ENCODE peak calls at places on chromosomes 1 and 21, in four cellular contexts. J, N, S and E are unnamed samples. For H3K4me1, the result is how much of the 10 kb centered on the place peaks cover.

GRCh38 chr1:235866207-235866912 is at the start of gene LYST:
- DNase-seq in J (peak), N (peak), S (peak), E (no peak)

GRCh38 chr1:243912347-243912746 is 62.3 kb upstream of the AKT3 start:
- DNase-seq in J (no peak), N (no peak), S (no peak), E (no peak)

GRCh38 chr1:32199717-32200072 is 700 bp upstream of the CCDC28B start:
- DNase-seq in J (no peak), N (peak), S (peak), E (no peak)

GRCh38 chr1:93750946-93751345 is 69.3 kb upstream of the BCAR3 start:
- DNase-seq in J (no peak), N (no peak), S (no peak), E (no peak)

GRCh38 chr1:119040489-119040888 is 52.3 kb upstream of the TBX15 start:
- DNase-seq in J (no peak), N (no peak), S (no peak), E (no peak)

GRCh38 chr1:64186138-64186897 is 17.1 kb upstream of the UBE2U start:
- DNase-seq in J (no peak), N (no peak), S (no peak), E (no peak)

GRCh38 chr1:228014235-228014930 is 7.6 kb downstream of the WNT3A start:
- DNase-seq in J (peak), N (peak), S (no peak), E (no peak)

GRCh38 chr1:232218955-232219865 is 410.7 kb downstream of the SIPA1L2 start:
- DNase-seq in J (no peak), N (peak), S (no peak), E (no peak)

GRCh38 chr1:24714859-24715520 is 30.3 kb upstream of the CLIC4 start:
- DNase-seq in J (no peak), N (no peak), S (peak), E (no peak)

GRCh38 chr1:221397606-221398005 is 344.3 kb downstream of the DUSP10 start:
- DNase-seq in J (no peak), N (no peak), S (no peak), E (no peak)

GRCh38 chr1:115090956-115091355 is 1.7 kb upstream of the TSPAN2 start:
- DNase-seq in J (no peak), N (no peak), S (no peak), E (no peak)

GRCh38 chr1:160365325-160365724 is 1.5 kb upstream of the NHLH1 start:
- DNase-seq in J (no peak), N (no peak), S (no peak), E (no peak)

GRCh38 chr1:201946224-201946908 is at the start of gene LMOD1:
- DNase-seq in J (peak), N (peak), S (peak), E (no peak)

GRCh38 chr1:204453141-204453772 is 41.3 kb downstream of the PIK3C2B start:
- DNase-seq in J (no peak), N (no peak), S (no peak), E (no peak)

GRCh38 chr1:29122987-29123870 is 474 bp downstream of the TMEM200B start:
- DNase-seq in J (no peak), N (no peak), S (peak), E (no peak)

GRCh38 chr1:70211536-70211935 is 6.2 kb upstream of the LRRC40 start:
- DNase-seq in J (no peak), N (no peak), S (no peak), E (no peak)

GRCh38 chr1:201807958-201808632 is 20.9 kb upstream of the IPO9 start:
- DNase-seq in J (no peak), N (peak), S (no peak), E (no peak)

GRCh38 chr1:173997796-173998195 is 24.4 kb downstream of the RC3H1 start:
- DNase-seq in J (no peak), N (no peak), S (no peak), E (no peak)

GRCh38 chr1:163056832-163057231 is 12.3 kb upstream of the RGS4 start:
- DNase-seq in J (no peak), N (no peak), S (no peak), E (no peak)

GRCh38 chr1:2586154-2587070 is at the start of gene PRXL2B:
- DNase-seq in J (peak), N (peak), S (peak), E (peak)
- TF ChIP-seq POLR2A in J (peak), N (peak), S (peak), E (peak)

DNA sequence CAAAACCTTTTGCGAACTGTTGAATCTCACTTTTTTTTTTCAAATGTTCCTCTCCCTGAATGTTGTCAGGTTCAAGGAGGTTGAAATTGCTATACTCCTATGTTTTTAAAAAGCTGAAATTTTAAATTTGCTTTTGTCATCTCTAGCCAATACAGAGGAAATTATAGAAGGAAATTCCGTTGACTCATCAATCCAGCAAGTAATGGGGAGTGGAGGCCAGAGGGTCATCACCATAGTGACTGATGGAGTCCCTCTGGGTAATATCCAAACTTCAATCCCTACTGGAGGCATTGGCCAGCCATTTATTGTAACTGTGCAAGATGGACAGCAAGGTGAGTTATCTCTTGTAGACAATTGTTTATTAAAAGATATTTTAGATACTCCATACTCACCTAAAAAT is 36.3 kb downstream of the GABPB2 start:
- DNase-seq in J (no peak), N (no peak), S (peak), E (no peak)
- H3K4me1 ChIP-seq in J (under half), N (under half), S (under half), E (under half)

GRCh38 chr1:58779837-58780585 is 3.8 kb downstream of the JUN start:
- DNase-seq in J (no peak), N (no peak), S (peak), E (no peak)
- TF ChIP-seq POLR2A in J (peak), N (no peak), S (peak), E (peak)

DNA sequence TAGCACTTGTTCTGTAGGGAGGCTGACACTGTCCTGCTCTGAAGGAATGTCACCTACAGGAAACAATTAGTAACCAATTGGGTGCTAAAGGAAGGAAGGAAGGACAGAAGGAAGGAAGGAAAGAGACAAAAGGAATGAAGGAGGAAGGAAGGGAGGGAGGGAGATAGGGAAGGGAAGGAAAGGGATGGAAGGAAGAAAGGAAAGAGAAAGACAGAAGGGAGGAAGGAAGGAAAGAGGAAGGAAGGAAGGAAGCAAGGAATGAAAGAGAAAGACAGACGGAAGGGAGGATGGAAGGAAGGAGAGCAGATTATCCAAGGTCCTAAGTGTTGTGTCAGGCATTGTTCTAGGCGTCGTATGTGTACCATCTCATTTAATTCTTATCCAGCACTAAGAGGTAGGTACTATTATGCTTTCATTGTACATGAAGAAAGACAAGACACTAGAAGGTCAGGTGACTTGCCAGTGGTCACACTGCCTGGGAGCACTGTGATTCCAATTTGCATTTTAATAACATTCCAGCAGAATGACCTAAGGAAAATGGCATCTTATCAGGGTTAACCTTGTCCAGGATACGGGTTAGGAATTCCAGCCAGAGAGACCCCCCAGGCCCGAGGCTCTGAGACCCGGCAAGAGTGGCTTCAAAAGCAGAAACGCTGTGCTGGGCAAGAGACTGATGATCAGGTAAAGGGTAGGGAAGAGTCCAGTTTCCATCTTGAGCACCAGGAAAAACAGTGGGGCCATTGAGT is 29.6 kb downstream of the CLIC6 start:
- DNase-seq in J (no peak), N (no peak), S (no peak), E (no peak)
- H3K4me1 ChIP-seq in J (under half), N (under half), S (under half), E (under half)

GRCh38 chr1:171868217-171868616 is 26.9 kb downstream of the DNM3 start:
- DNase-seq in J (no peak), N (no peak), S (peak), E (no peak)
- TF ChIP-seq POLR2A in J (no peak), N (no peak), S (no peak), E (no peak)

DNA sequence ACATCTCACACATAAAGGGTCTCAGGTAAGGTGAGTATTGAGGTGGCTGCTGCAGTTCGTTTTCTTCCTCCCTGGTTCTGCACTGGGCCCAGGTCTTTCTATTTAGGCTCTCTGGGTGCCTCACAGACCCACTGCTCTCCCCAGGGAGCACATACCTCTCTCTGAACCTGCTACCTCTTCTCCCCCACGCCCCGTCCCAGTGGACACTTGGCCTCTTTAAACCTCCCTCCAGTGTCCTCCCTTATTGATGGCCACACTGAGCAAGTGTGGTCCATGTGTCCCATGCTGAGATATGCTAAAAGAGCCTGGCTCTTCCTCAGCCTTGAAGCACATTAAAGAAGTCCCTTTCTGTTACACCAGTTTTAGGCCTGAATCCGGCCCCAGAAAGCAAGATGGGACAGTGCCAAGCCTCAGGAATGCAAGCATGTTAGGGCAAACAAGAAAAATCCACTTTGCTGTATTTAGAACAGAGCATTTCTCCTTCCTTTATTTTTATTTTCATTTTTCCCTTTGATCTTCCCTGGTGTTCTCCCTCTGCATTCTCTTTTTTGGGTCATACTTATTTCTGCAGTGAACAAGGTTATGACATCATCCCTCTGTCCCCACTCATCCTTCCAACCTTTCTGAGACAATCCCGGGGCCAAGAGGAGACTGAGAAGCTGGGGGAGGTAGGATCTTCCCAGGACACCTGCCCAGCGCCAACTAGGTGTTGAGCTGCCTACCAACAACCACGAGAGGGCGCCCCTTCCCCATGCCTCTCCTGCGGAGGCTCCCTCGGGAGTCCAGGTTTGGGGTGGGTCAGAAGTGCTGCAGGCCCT is 5.0 kb upstream of the CHI3L2 start:
- DNase-seq in J (peak), N (peak), S (peak), E (no peak)
- H3K4me1 ChIP-seq in J (under half), N (under half), S (under half), E (under half)

DNA sequence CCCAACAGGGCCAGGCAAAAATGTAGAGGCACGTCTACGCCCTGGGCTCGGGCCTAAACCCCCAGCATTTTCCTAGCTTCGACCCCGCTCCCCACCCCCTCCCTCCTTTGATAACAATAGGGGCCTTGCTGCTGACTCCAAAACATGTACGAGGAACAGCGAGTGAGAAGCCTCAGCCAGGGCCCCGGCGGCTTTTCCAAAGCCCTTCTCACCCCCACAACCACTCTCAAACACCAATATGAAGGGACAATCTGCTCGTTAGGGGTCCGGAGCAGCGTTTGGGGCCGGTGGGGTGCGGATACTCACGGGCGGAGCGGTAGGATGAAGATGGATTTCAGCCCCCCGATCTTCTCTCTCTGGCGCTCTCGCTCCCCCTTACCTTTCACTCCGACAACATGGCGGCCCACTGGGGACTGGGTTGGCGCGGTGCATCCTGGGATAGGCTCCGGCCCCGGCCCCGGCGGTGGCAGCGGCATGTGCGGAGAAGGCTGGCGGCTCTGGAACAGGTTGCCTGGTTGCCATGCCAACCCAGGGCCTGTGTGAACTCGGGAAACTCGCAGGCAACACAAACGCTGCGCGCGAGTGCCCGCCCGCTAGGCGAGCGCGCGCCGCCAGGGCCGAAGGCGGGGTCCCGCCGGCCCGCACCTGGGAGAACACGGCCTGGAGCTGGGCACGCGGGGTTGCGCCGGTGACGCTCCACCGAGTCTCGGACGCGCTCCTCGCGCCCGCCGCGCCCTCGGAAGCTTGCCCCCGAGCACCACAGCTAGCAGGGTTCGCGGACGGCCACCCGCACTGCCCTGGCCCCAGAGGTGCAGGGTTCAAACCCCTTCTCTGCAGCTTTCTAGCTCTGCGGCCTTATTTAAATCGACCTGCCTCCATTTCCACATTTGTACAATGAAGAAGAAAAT is at the start of gene PUM1:
- DNase-seq in J (peak), N (peak), S (peak), E (peak)
- TF ChIP-seq POLR2A in J (peak), N (no peak), S (peak), E (no peak)

GRCh38 chr1:19774180-19774785 is 25.4 kb downstream of the TMCO4 start:
- DNase-seq in J (no peak), N (no peak), S (no peak), E (no peak)

GRCh38 chr1:19775317-19775716 is 24.4 kb downstream of the TMCO4 start:
- DNase-seq in J (no peak), N (no peak), S (no peak), E (no peak)

GRCh38 chr1:19775831-19776230 is 23.9 kb downstream of the TMCO4 start:
- DNase-seq in J (no peak), N (no peak), S (no peak), E (no peak)

GRCh38 chr1:19776933-19777332 is 22.8 kb downstream of the TMCO4 start:
- DNase-seq in J (no peak), N (no peak), S (no peak), E (no peak)

DNA sequence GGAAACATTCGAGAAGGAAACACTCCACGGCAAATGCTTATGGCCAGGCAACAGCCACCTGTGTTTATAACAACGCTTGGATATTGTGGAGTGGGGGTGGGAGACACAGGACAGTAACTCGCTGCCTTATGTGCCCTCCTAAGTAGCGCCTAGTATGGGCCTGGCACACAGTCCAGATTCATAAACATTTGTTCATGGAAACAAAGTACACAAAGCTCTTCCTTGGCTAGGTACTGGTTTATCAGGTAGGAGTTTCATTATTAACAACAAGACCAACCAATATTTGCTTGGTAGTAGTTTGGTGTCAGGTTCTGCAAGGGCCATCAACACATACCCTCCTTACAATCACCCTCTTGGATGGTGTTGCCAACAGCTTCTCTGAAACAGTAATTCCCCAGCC is 23.4 kb downstream of the TMCO4 start:
- DNase-seq in J (no peak), N (no peak), S (no peak), E (no peak)
- H3K4me1 ChIP-seq in J (under half), N (under half), S (under half), E (under half)